ENCODE peak calls at places on chromosomes 16 and 17, in eight cellular contexts. Y is H1; C is heart left ventricle; K is body of pancreas; A is left lung; G is upper lobe of right lung; E is AG04450; M is effector memory CD4-positive, alpha-beta T cell. F is an unnamed sample.

GRCh38 chr16:1108299-1109252 is 12.5 kb upstream of the C1QTNF8 start:
- DNase-seq in E (no peak), C (peak; percentile 58), Y (no peak), A (no peak), M (no peak), G (no peak), K (peak; percentile 90), F (peak; percentile 98)

GRCh38 chr17:560379-560935 is 154.2 kb downstream of the VPS53 start:
- DNase-seq in G (no peak), C (no peak), K (no peak), E (no peak), A (no peak), M (no peak), Y (no peak), F (no peak)

GRCh38 chr16:13245713-13246377 is 344.4 kb downstream of the SHISA9 start:
- DNase-seq in C (no peak), E (no peak), M (no peak), A (no peak), G (no peak), Y (no peak), K (no peak), F (no peak)

GRCh38 chr16:69166221-69166833 is 20.6 kb upstream of the SNTB2 start:
- DNase-seq in M (no peak), K (no peak), Y (no peak), G (no peak), E (peak; percentile 29), A (no peak), C (no peak), F (no peak)

GRCh38 chr17:41772218-41772585 is 14.3 kb downstream of the JUP start:
- DNase-seq in M (no peak), A (peak; percentile 87), G (peak; percentile 89), K (peak; percentile 86), C (no peak), E (no peak), Y (no peak), F (no peak)

GRCh38 chr16:16008666-16009065 is 59.2 kb downstream of the ABCC1 start:
- DNase-seq in A (no peak), Y (no peak), E (no peak), K (no peak), G (no peak), M (no peak), C (no peak), F (no peak)

GRCh38 chr17:81342062-81342699 is 47.1 kb upstream of the SLC38A10 start:
- DNase-seq in A (no peak), E (no peak), Y (no peak), M (no peak), K (no peak), G (no peak), C (peak; percentile 25), F (no peak)

GRCh38 chr17:81483862-81484194 is 28.8 kb downstream of the ACTG1 start:
- DNase-seq in G (no peak), A (no peak), K (no peak), E (no peak), Y (no peak), M (no peak), C (no peak), F (no peak)

GRCh38 chr16:84503751-84504395 is 586 bp downstream of the MEAK7 start:
- DNase-seq in E (no peak), Y (no peak), C (peak; percentile 32), M (peak; percentile 23), A (no peak), K (peak; percentile 20), G (peak; percentile 62), F (no peak)

GRCh38 chr16:30942421-30942796 is 6.5 kb upstream of the ORAI3 start:
- DNase-seq in K (no peak), C (no peak), Y (no peak), G (no peak), A (no peak), E (no peak), M (no peak), F (no peak)

GRCh38 chr16:30084816-30085159 is 6.9 kb downstream of the TBX6 start:
- DNase-seq in M (no peak), E (no peak), Y (no peak), K (no peak), C (peak; percentile 64), G (no peak), A (no peak), F (no peak)

GRCh38 chr16:83187404-83187803 is 560.6 kb downstream of the CDH13 start:
- DNase-seq in C (no peak), E (peak; percentile 34), A (no peak), K (no peak), G (no peak), M (no peak), Y (no peak), F (no peak)

GRCh38 chr17:36778458-36778857 is 158.8 kb upstream of the LHX1 start:
- DNase-seq in A (no peak), K (no peak), G (no peak), E (no peak), M (no peak), C (no peak), Y (no peak), F (no peak)

GRCh38 chr16:85575910-85576309 is 37.2 kb upstream of the GSE1 start:
- DNase-seq in A (no peak), M (no peak), G (no peak), C (no peak), Y (no peak), K (no peak), E (no peak), F (no peak)

GRCh38 chr17:8153550-8153956 is 1.3 kb upstream of the PER1 start:
- DNase-seq in M (peak; percentile 35), A (peak; percentile 79), C (peak; percentile 85), K (peak; percentile 92), G (peak; percentile 82), Y (no peak), E (peak; percentile 92), F (peak; percentile 59)

GRCh38 chr17:9917801-9918200 is 12.7 kb upstream of the RCVRN start:
- DNase-seq in M (no peak), E (no peak), K (no peak), A (peak; percentile 77), C (no peak), G (no peak), Y (no peak), F (peak; percentile 38)

GRCh38 chr16:31000671-31001382 is 9.6 kb downstream of the STX1B start:
- DNase-seq in G (no peak), Y (no peak), E (no peak), K (no peak), C (peak; percentile 8), M (no peak), A (no peak), F (no peak)

GRCh38 chr16:23597003-23597756 is 1.1 kb upstream of the NDUFAB1 start:
- DNase-seq in A (no peak), Y (peak; percentile 33), M (no peak), C (peak; percentile 41), K (peak; percentile 13), G (no peak), E (no peak), F (peak; percentile 83)

GRCh38 chr17:35749560-35750412 is 3.3 kb downstream of the GAS2L2 start:
- DNase-seq in A (peak; percentile 73), G (no peak), Y (no peak), E (no peak), K (no peak), M (no peak), C (no peak), F (peak; percentile 29)
- H3K27me3 ChIP-seq in A (peaks cover 6% of the 10 kb centered on the region), G (peaks cover 35% of the 10 kb centered on the region), Y (peaks cover 19% of the 10 kb centered on the region), E (peaks cover 40% of the 10 kb centered on the region), K (no peaks in the 10 kb centered on the region), M (peaks cover 23% of the 10 kb centered on the region), C (no peaks in the 10 kb centered on the region), F (no peaks in the 10 kb centered on the region)

GRCh38 chr16:35689764-35690163 is 2230.4 kb downstream of the TP53TG3F start:
- DNase-seq in Y (no peak), E (no peak), K (no peak), G (no peak), A (no peak), M (no peak), C (no peak), F (no peak)

GRCh38 chr16:35686595-35686994 is 2227.2 kb downstream of the TP53TG3F start:
- DNase-seq in K (no peak), E (no peak), Y (no peak), C (no peak), A (no peak), M (no peak), G (no peak), F (no peak)

GRCh38 chr16:35687781-35688180 is 2228.4 kb downstream of the TP53TG3F start:
- DNase-seq in Y (no peak), M (no peak), C (no peak), K (no peak), A (no peak), E (no peak), G (no peak), F (no peak)

GRCh38 chr16:35687071-35687470 is 2227.7 kb downstream of the TP53TG3F start:
- DNase-seq in K (no peak), G (no peak), A (no peak), E (no peak), Y (no peak), C (no peak), M (no peak), F (no peak)

DNA sequence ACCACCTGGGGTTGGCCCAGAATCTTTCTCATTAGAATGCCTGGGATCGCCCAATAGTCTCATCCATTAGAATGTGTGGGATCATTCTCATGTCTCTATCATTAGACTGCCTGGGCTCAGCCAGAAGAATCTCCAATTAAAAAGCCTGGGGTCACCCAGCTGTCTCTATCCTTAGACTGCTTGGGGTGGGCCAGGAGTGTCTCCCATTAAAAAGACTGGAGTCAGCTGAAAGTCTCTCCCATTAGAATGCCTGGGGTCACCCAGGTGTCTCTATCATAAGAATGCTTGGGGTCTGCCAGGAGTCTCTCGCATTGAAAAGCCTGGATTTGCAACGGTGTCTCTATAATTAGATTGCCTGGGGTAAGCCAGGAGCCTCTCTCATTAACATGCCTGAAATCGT is 2225.7 kb downstream of the TP53TG3F start:
- DNase-seq in G (no peak), E (no peak), C (no peak), K (no peak), Y (no peak), M (no peak), A (no peak), F (no peak)
- H3K9me3 ChIP-seq in G (peaks cover 5% of the 10 kb centered on the region), E (peaks cover 42% of the 10 kb centered on the region), C (no peaks in the 10 kb centered on the region), K (no peaks in the 10 kb centered on the region), Y (peaks cover 87% of the 10 kb centered on the region), M (peaks cover 20% of the 10 kb centered on the region), A (no peaks in the 10 kb centered on the region), F (no peaks in the 10 kb centered on the region)

DNA sequence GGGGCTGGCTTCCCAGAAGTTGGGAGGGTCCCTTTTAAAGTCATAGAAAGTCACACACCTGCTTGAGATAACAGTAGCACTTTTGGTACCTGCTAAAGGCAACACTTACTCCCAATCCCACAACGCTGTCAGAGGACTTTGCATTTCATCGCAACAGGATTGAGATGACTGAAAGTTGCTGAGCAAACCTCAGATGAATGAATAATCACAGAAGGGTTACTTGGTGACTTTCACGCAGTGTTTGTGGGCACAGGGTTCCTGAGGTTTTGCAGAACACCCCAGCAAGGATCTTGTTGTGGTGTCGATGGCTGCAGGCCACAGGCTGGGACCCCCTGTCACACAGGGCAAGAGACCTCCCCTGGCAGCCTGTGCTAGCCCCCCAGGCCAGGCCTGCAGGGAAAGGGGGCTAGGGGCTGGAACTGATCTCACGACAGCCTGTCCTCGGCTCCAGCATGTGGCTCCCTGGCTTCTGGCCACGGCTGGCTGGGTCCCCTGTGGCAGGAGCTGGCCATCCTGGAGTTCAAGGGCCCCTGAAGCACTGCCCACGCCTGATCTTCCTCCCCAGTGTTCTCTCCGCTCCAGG is 79.4 kb upstream of the CBX4 start:
- DNase-seq in M (no peak), E (no peak), A (no peak), C (no peak), K (no peak), G (no peak), Y (no peak), F (no peak)
- H3K27me3 ChIP-seq in M (peaks cover 8% of the 10 kb centered on the region), E (peaks cover 59% of the 10 kb centered on the region), A (no peaks in the 10 kb centered on the region), C (peaks cover 8% of the 10 kb centered on the region), K (no peaks in the 10 kb centered on the region), G (no peaks in the 10 kb centered on the region), Y (peaks cover 4% of the 10 kb centered on the region), F (no peaks in the 10 kb centered on the region)

GRCh38 chr17:63633742-63634141 is 11.5 kb downstream of the MAP3K3 start:
- DNase-seq in A (no peak), K (no peak), E (no peak), G (no peak), Y (no peak), M (no peak), C (no peak), F (no peak)
- H3K9me3 ChIP-seq in A (no peaks in the 10 kb centered on the region), K (no peaks in the 10 kb centered on the region), E (no peaks in the 10 kb centered on the region), G (no peaks in the 10 kb centered on the region), Y (no peaks in the 10 kb centered on the region), M (no peaks in the 10 kb centered on the region), C (no peaks in the 10 kb centered on the region), F (no peaks in the 10 kb centered on the region)